ENCODE peak calls at places on chromosome 1, in nine cellular contexts. T is retinal pigment epithelial cell, C is fibroblast of lung, E is skeletal muscle cell, B is heart left ventricle, Z is osteoblast, V is A549, J is Panc1, W is suprapubic skin. L is an unnamed sample.

GRCh38 chr1:161165742-161166668 is at the start of gene PPOX:
- DNase-seq in T (peak; percentile 96), C (peak; percentile 99), E (peak; percentile 95), B (peak; percentile 97), Z (peak; percentile 98), V (peak; percentile 99), J (peak; percentile 94), W (peak; percentile 99), L (peak; percentile 95)

GRCh38 chr1:199083680-199084079 is 444.8 kb downstream of the PTPRC start:
- DNase-seq in T (no peak), C (peak; percentile 60), E (peak; percentile 7), B (no peak), Z (no peak), V (no peak), J (no peak), W (no peak), L (no peak)

GRCh38 chr1:65717815-65718454 is 74.8 kb upstream of the PDE4B start:
- DNase-seq in T (peak; percentile 5), C (peak; percentile 46), E (peak; percentile 19), B (no peak), Z (no peak), V (peak; percentile 22), J (no peak), W (no peak), L (no peak)

GRCh38 chr1:32115496-32115895 is 7.6 kb downstream of the KPNA6 start:
- DNase-seq in T (no peak), C (no peak), E (no peak), B (no peak), Z (no peak), V (no peak), J (no peak), W (no peak), L (no peak)

GRCh38 chr1:85801520-85801919 is 93.3 kb upstream of the ZNHIT6 start:
- DNase-seq in T (peak; percentile 22), C (peak; percentile 46), E (no peak), B (no peak), Z (no peak), V (peak; percentile 4), J (peak; percentile 32), W (no peak), L (no peak)

GRCh38 chr1:85179517-85179916 is 21.3 kb downstream of the SYDE2 start:
- DNase-seq in T (no peak), C (no peak), E (no peak), B (no peak), Z (no peak), V (no peak), J (no peak), W (no peak), L (no peak)

GRCh38 chr1:44544960-44545359 is 129.3 kb downstream of the TMEM53 start:
- DNase-seq in T (no peak), C (no peak), E (no peak), B (no peak), Z (no peak), V (no peak), J (no peak), W (no peak), L (no peak)

GRCh38 chr1:177017453-177017852 is 147.1 kb downstream of the ASTN1 start:
- DNase-seq in T (no peak), C (no peak), E (no peak), B (no peak), Z (no peak), V (no peak), J (no peak), W (no peak), L (no peak)

GRCh38 chr1:114040273-114041043 is 61.2 kb downstream of the OLFML3 start:
- DNase-seq in T (no peak), C (peak; percentile 35), E (peak; percentile 36), B (no peak), Z (no peak), V (no peak), J (no peak), W (no peak), L (no peak)

GRCh38 chr1:4084446-4084845 is 184.4 kb upstream of the C1orf174 start:
- DNase-seq in T (no peak), C (no peak), E (no peak), B (no peak), Z (peak; percentile 68), V (no peak), J (no peak), W (no peak), L (no peak)

GRCh38 chr1:19220991-19221390 is 10.9 kb upstream of the UBR4 start:
- DNase-seq in T (no peak), C (no peak), E (no peak), B (no peak), Z (no peak), V (no peak), J (no peak), W (no peak), L (peak; percentile 20)

GRCh38 chr1:241639653-241640148 is 468 bp downstream of the CHML start:
- DNase-seq in T (no peak), C (peak; percentile 41), E (no peak), B (peak; percentile 41), Z (peak; percentile 73), V (peak; percentile 67), J (no peak), W (peak; percentile 78), L (peak; percentile 25)

GRCh38 chr1:232322162-232322734 is 307.7 kb downstream of the SIPA1L2 start:
- DNase-seq in T (no peak), C (no peak), E (no peak), B (no peak), Z (no peak), V (no peak), J (no peak), W (no peak), L (no peak)

DNA sequence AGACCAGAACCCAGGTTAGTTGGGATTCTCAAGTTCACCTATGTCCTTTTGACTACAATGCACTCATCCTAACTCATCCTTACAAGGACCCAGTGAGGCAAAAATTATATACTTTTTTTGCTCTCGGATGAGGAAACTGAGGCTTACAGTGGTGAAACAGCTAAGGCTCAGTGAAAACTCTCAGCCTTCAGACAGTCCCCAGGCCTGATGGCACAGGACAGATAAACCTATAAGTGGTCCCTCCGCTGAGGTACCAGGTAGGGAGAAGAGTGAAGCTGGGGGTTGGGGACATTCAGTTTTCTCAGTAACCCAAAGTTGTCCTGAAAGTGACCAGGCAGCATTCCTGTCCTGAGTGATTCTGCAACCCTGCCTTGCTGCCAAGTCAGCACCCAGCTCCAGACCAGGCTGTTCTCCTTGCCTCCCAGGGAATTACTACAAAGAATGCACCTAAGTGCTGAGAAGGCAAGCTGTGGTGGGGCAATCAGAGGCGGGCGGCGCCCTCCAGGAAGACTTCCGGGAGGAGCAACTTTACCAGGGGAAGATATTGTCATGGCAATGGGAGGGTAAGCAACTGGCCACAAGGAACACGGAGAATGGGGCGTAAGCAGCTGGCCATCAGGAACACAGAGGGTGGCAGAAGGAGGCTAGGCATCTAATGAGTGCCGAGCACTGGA is 4.6 kb downstream of the TENT5B start:
- DNase-seq in T (no peak), C (no peak), E (no peak), B (no peak), Z (peak; percentile 77), V (peak; percentile 53), J (no peak), W (no peak), L (no peak)
- H3K4me3 ChIP-seq in T (no peak overlapping the region), C (no peak overlapping the region), E (no peak overlapping the region), B (no peak overlapping the region), Z (no peak overlapping the region), V (no peak overlapping the region), J (no peak overlapping the region), W (no peak overlapping the region), L (peak overlapping the region; percentile 20)

DNA sequence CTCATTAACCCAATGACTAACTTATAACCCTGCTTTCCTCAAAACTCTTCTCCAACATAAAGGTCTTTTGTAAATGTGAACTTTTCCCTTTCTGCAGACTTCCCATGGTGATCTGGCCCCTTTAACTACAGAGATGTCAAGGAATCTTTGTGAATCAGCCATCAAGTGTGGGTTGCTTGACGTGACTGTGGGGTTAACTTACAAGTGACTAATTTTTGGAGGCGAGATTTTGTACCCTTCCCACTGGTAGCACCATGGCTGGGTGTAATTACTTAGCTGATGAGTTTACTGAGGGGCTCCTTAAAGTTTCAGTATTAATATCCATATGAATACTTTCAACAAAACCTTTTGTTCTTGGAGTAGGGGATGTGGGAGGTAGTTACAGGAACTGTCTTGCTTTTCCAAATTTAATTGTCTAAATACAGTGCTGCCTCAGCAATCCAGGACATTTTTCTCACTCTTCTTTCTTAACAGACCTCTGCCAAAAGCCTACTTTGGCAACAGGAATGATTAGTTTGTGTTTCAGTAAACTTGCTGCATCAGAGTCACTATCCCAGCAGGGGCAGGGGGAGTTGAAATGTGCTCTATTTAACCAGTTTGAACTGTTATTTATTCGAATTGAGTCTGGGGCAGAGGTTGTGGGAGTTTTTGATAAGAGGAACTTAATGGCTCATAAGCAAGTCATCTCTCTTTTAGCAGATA is 217.3 kb upstream of the FGGY start:
- DNase-seq in T (no peak), C (peak; percentile 69), E (no peak), B (no peak), Z (no peak), V (no peak), J (no peak), W (no peak), L (no peak)
- H3K4me3 ChIP-seq in T (no peak overlapping the region), C (no peak overlapping the region), E (no peak overlapping the region), B (no peak overlapping the region), Z (no peak overlapping the region), V (no peak overlapping the region), J (no peak overlapping the region), W (no peak overlapping the region), L (no peak overlapping the region)

GRCh38 chr1:64110924-64111777 is 92.3 kb upstream of the UBE2U start:
- DNase-seq in T (no peak), C (peak; percentile 20), E (no peak), B (no peak), Z (no peak), V (no peak), J (no peak), W (no peak), L (no peak)

GRCh38 chr1:64112281-64112680 is 91.1 kb upstream of the UBE2U start:
- DNase-seq in T (no peak), C (peak; percentile 84), E (peak; percentile 63), B (no peak), Z (peak; percentile 78), V (peak; percentile 4), J (no peak), W (no peak), L (no peak)

GRCh38 chr1:64107587-64107986 is 95.8 kb upstream of the UBE2U start:
- DNase-seq in T (no peak), C (no peak), E (no peak), B (no peak), Z (no peak), V (no peak), J (no peak), W (no peak), L (no peak)

GRCh38 chr1:64111787-64112186 is 91.6 kb upstream of the UBE2U start:
- DNase-seq in T (peak; percentile 58), C (peak; percentile 9), E (no peak), B (no peak), Z (peak; percentile 17), V (no peak), J (no peak), W (no peak), L (no peak)

GRCh38 chr1:64107041-64107440 is 96.4 kb upstream of the UBE2U start:
- DNase-seq in T (no peak), C (peak; percentile 47), E (no peak), B (no peak), Z (no peak), V (no peak), J (no peak), W (no peak), L (no peak)
- H3K4me3 ChIP-seq in T (no peak overlapping the region), C (no peak overlapping the region), E (no peak overlapping the region), B (no peak overlapping the region), Z (no peak overlapping the region), V (no peak overlapping the region), J (no peak overlapping the region), W (no peak overlapping the region), L (no peak overlapping the region)

GRCh38 chr1:154859151-154859785 is 10.8 kb downstream of the KCNN3 start:
- DNase-seq in T (no peak), C (no peak), E (no peak), B (no peak), Z (no peak), V (no peak), J (no peak), W (no peak), L (no peak)
- H3K4me3 ChIP-seq in T (no peak overlapping the region), C (no peak overlapping the region), E (no peak overlapping the region), B (no peak overlapping the region), Z (no peak overlapping the region), V (no peak overlapping the region), J (no peak overlapping the region), W (no peak overlapping the region), L (no peak overlapping the region)

L was measured in left ventricle myocardium inferior.